ENCODE peak calls at places on chromosome 7, in four cellular contexts. Y, E, F and R are unnamed samples.

GRCh38 chr7:103445228-103446020 is 583 bp downstream of the SLC26A5 start:
- DNase-seq in Y (no peak), E (no peak), F (no peak), R (no peak)

GRCh38 chr7:19284596-19285300 is 139.5 kb upstream of the FERD3L start:
- DNase-seq in Y (peak; percentile 30), E (no peak), F (peak; percentile 46), R (peak; percentile 64)

GRCh38 chr7:45126920-45127319 is 15.4 kb upstream of the TBRG4 start:
- DNase-seq in Y (no peak), E (no peak), F (no peak), R (no peak)

GRCh38 chr7:155551785-155552611 is 5.6 kb upstream of the CNPY1 start:
- DNase-seq in Y (no peak), E (no peak), F (no peak), R (no peak)

GRCh38 chr7:128810473-128810872 is 18.7 kb downstream of the CCDC136 start:
- DNase-seq in Y (peak; percentile 31), E (no peak), F (no peak), R (peak; percentile 46)

GRCh38 chr7:19392246-19392645 is 247.0 kb upstream of the FERD3L start:
- DNase-seq in Y (peak; percentile 79), E (peak; percentile 83), F (peak; percentile 91), R (peak; percentile 89)

GRCh38 chr7:2018786-2019692 is 213.7 kb downstream of the MAD1L1 start:
- DNase-seq in Y (peak; percentile 92), E (peak; percentile 54), F (peak; percentile 86), R (peak; percentile 84)

GRCh38 chr7:27183682-27184341 is 1.2 kb downstream of the HOXA11 start:
- DNase-seq in Y (peak; percentile 38), E (no peak), F (no peak), R (peak; percentile 57)

GRCh38 chr7:28799619-28800018 is 158.5 kb downstream of the TRIL start:
- DNase-seq in Y (no peak), E (no peak), F (no peak), R (no peak)

GRCh38 chr7:81410471-81411117 is 359.3 kb downstream of the HGF start:
- DNase-seq in Y (no peak), E (no peak), F (no peak), R (no peak)

GRCh38 chr7:121123028-121123427 is 134.5 kb downstream of the CPED1 start:
- DNase-seq in Y (no peak), E (no peak), F (no peak), R (no peak)

GRCh38 chr7:121126201-121126600 is 137.7 kb downstream of the CPED1 start:
- DNase-seq in Y (no peak), E (no peak), F (no peak), R (no peak)

GRCh38 chr7:121119047-121119446 is 130.5 kb downstream of the CPED1 start:
- DNase-seq in Y (no peak), E (no peak), F (no peak), R (no peak)

GRCh38 chr7:121116399-121116798 is 127.9 kb downstream of the CPED1 start:
- DNase-seq in Y (no peak), E (no peak), F (no peak), R (no peak)

DNA sequence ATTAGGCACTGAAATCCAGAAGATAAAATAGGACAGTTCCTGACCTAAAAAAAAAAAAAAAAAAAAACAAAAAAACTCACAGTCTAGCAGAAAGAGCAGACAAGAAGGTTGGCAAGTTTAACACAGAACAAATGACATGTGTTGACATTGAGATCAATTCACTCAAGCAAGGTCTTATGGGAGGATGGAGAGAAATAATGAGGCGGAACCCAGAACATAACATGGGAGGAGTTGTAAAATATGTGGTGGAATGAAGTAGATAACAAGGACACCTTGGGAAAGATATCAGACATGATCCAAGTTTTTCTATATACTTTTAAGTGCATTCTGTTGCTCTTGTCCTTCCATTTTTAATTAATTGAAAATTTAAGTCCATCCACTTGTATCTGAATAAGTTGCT is 132.4 kb downstream of the CPED1 start:
- DNase-seq in Y (no peak), E (no peak), F (no peak), R (no peak)
- TF ChIP-seq CTCF in Y (no peak), E (no peak), F (no peak), R (no peak)

DNA sequence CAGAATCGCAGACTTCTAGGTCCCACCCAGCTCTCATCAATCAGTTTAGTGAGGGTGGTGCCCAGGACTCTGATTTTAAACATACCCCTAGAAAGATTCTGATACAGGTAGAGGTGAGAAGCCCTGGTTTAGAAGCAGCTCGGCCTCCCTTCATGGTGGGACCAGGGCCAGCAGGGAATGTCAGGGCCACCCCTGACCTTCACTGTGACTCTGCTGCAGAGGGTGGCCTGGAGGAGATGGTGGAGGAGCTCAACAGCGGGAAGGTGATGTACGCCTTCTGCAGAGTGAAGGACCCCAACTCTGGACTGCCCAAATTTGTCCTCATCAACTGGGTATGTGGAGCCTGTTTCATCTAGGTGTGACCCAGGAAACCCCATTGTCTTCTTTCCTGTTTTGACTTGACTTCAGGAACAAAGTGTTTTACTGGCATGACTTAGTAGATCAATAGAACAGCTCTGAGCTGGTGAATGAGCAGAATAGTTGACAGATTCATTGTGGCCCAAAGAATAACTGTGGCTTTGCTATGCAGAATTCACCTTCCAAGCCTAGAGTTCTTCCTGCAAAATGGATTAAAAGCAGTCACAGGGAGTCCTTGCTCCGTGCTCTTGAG is 7.2 kb downstream of the DBNL start:
- DNase-seq in Y (no peak), E (no peak), F (no peak), R (no peak)
- H3K4me3 ChIP-seq in Y (no peak overlapping the region), E (no peak overlapping the region), F (no peak overlapping the region), R (no peak overlapping the region)

DNA sequence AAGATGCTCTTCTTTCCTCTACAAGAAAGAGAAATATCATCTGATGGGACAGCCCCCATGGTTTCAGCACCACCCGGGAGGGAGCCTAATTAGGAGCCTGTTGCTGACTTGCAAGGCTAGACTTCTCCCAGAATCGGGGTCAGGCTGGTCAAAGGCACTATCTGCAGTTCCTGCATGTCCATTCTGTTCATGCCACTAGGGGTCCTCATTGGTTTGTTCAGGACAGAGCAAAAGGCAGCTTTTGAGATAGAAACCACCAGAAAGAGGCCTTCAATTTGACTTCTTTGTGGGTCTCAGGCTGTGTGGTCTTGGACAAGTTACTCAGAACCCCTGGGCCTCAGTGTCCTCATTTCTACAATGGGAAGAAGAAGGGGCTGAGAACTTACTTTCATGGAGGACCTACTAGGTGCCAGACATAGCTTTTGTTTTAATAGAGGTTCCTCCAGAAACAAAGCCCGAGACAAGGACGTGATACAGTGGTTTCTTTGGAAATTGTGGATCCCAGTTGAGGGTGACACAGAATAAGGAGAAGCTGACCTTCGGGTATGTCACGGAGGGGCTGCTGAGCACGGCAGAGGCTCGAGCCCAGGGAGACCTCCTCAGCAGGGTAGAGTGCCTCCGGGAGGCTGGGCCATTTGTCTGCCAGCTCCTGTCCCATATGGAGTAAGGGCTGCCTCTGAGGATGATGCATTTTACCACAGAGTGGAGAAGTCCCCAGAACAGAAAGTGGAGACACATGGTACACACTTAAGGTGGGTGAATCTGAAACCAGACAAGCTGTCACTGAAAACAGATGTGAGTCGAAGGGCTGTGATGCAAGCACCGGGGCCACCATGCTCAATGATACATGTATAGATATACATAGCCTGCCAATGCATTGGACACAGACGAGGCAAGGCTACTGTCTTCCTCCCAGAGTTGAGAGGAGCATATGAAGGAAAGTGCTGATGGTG is 33.1 kb upstream of the NEUROD6 start:
- DNase-seq in Y (peak; percentile 43), E (peak; percentile 27), F (peak; percentile 45), R (no peak)
- TF ChIP-seq CTCF in Y (peak; percentile 60), E (peak; percentile 78), F (peak; percentile 72), R (peak; percentile 61)

GRCh38 chr7:137983308-137984008 is 18.4 kb downstream of the CREB3L2 start:
- DNase-seq in Y (no peak), E (no peak), F (no peak), R (no peak)

GRCh38 chr7:137978464-137979237 is 23.2 kb downstream of the CREB3L2 start:
- DNase-seq in Y (peak; percentile 100), E (peak; percentile 97), F (peak; percentile 97), R (peak; percentile 98)

GRCh38 chr7:137981668-137982067 is 20.2 kb downstream of the CREB3L2 start:
- DNase-seq in Y (no peak), E (no peak), F (no peak), R (no peak)

GRCh38 chr7:137980308-137980707 is 21.6 kb downstream of the CREB3L2 start:
- DNase-seq in Y (no peak), E (no peak), F (no peak), R (no peak)

GRCh38 chr7:137981175-137981574 is 20.7 kb downstream of the CREB3L2 start:
- DNase-seq in Y (no peak), E (no peak), F (no peak), R (peak; percentile 59)
- H3K4me3 ChIP-seq in Y (no peak overlapping the region), E (no peak overlapping the region), F (no peak overlapping the region), R (no peak overlapping the region)

GRCh38 chr7:127158659-127159058 is 94.1 kb downstream of the GRM8 start:
- DNase-seq in Y (no peak), E (no peak), F (no peak), R (no peak)
- TF ChIP-seq CTCF in Y (peak; percentile 18), E (no peak), F (no peak), R (no peak)